ENCODE peak calls at places on chromosomes 2 and 18, in six cellular contexts. One of them, this sample, is unnamed.

GRCh38 chr2:30348825-30349224 is 98.2 kb upstream of the LCLAT1 start:
- DNase-seq in neuronal stem cell: no peak
- DNase-seq in IMR-90: no peak
- DNase-seq in H9: no peak
- DNase-seq in trophoblast cell: no peak
- DNase-seq in mesenchymal stem cell: no peak
- DNase-seq in this sample: no peak

GRCh38 chr18:61535401-61535800 is 202.2 kb downstream of the CDH20 start:
- DNase-seq in neuronal stem cell: no peak
- DNase-seq in IMR-90: no peak
- DNase-seq in trophoblast cell: no peak
- DNase-seq in H9: no peak
- DNase-seq in mesenchymal stem cell: no peak
- DNase-seq in this sample: no peak

GRCh38 chr2:120564213-120565094 is 171.2 kb upstream of the GLI2 start:
- DNase-seq in neuronal stem cell: peak
- DNase-seq in IMR-90: no peak
- DNase-seq in mesenchymal stem cell: no peak
- DNase-seq in trophoblast cell: no peak
- DNase-seq in H9: peak
- DNase-seq in this sample: no peak

GRCh38 chr2:67108231-67108630 is 288.9 kb upstream of the ETAA1 start:
- DNase-seq in H9: no peak
- DNase-seq in IMR-90: no peak
- DNase-seq in mesenchymal stem cell: no peak
- DNase-seq in neuronal stem cell: no peak
- DNase-seq in trophoblast cell: no peak
- DNase-seq in this sample: no peak

GRCh38 chr2:9311488-9311887 is 104.9 kb downstream of the ASAP2 start:
- DNase-seq in IMR-90: peak
- DNase-seq in neuronal stem cell: no peak
- DNase-seq in trophoblast cell: no peak
- DNase-seq in H9: no peak
- DNase-seq in mesenchymal stem cell: peak
- DNase-seq in this sample: no peak

GRCh38 chr18:62825382-62825781 is 110.0 kb downstream of the PHLPP1 start:
- DNase-seq in trophoblast cell: no peak
- DNase-seq in IMR-90: no peak
- DNase-seq in neuronal stem cell: no peak
- DNase-seq in mesenchymal stem cell: no peak
- DNase-seq in H9: no peak
- DNase-seq in this sample: no peak

GRCh38 chr2:8088810-8089209 is 593.0 kb upstream of the ID2 start:
- DNase-seq in IMR-90: no peak
- DNase-seq in H9: no peak
- DNase-seq in neuronal stem cell: no peak
- DNase-seq in mesenchymal stem cell: no peak
- DNase-seq in trophoblast cell: no peak
- DNase-seq in this sample: no peak

GRCh38 chr2:14137643-14138042 is 494.9 kb upstream of the LRATD1 start:
- DNase-seq in H9: peak
- DNase-seq in neuronal stem cell: no peak
- DNase-seq in trophoblast cell: no peak
- DNase-seq in mesenchymal stem cell: no peak
- DNase-seq in IMR-90: no peak
- DNase-seq in this sample: peak

GRCh38 chr2:70921839-70922590 is 13.7 kb upstream of the ATP6V1B1 start:
- DNase-seq in mesenchymal stem cell: peak
- DNase-seq in IMR-90: peak
- DNase-seq in neuronal stem cell: no peak
- DNase-seq in trophoblast cell: no peak
- DNase-seq in H9: peak
- DNase-seq in this sample: no peak

GRCh38 chr2:160033732-160034392 is 28.6 kb downstream of the PLA2R1 start:
- DNase-seq in mesenchymal stem cell: peak
- DNase-seq in trophoblast cell: no peak
- DNase-seq in neuronal stem cell: no peak
- DNase-seq in IMR-90: peak
- DNase-seq in H9: no peak
- DNase-seq in this sample: no peak

GRCh38 chr2:60309941-60310680 is 243.3 kb downstream of the BCL11A start:
- DNase-seq in IMR-90: no peak
- DNase-seq in H9: no peak
- DNase-seq in trophoblast cell: no peak
- DNase-seq in mesenchymal stem cell: no peak
- DNase-seq in neuronal stem cell: no peak
- DNase-seq in this sample: no peak

GRCh38 chr2:7555260-7555659 is 638.0 kb downstream of the RNF144A start:
- DNase-seq in IMR-90: no peak
- DNase-seq in mesenchymal stem cell: no peak
- DNase-seq in trophoblast cell: no peak
- DNase-seq in H9: no peak
- DNase-seq in neuronal stem cell: no peak
- DNase-seq in this sample: no peak

GRCh38 chr2:179614121-179614520 is 247.3 kb downstream of the ZNF385B start:
- DNase-seq in neuronal stem cell: no peak
- DNase-seq in IMR-90: peak
- DNase-seq in mesenchymal stem cell: no peak
- DNase-seq in H9: no peak
- DNase-seq in trophoblast cell: no peak
- DNase-seq in this sample: no peak

GRCh38 chr2:109089602-109090300 is 39.3 kb upstream of the SH3RF3 start:
- DNase-seq in IMR-90: peak
- DNase-seq in trophoblast cell: no peak
- DNase-seq in H9: no peak
- DNase-seq in mesenchymal stem cell: no peak
- DNase-seq in neuronal stem cell: no peak
- DNase-seq in this sample: no peak

GRCh38 chr2:109085912-109086742 is 42.9 kb upstream of the SH3RF3 start:
- DNase-seq in IMR-90: no peak
- DNase-seq in mesenchymal stem cell: no peak
- DNase-seq in H9: no peak
- DNase-seq in trophoblast cell: no peak
- DNase-seq in neuronal stem cell: no peak
- DNase-seq in this sample: no peak

GRCh38 chr2:109084341-109084740 is 44.7 kb upstream of the SH3RF3 start:
- DNase-seq in IMR-90: no peak
- DNase-seq in H9: no peak
- DNase-seq in trophoblast cell: no peak
- DNase-seq in mesenchymal stem cell: no peak
- DNase-seq in neuronal stem cell: no peak
- DNase-seq in this sample: peak

GRCh38 chr2:109086743-109087020 is 42.3 kb upstream of the SH3RF3 start:
- DNase-seq in neuronal stem cell: no peak
- DNase-seq in trophoblast cell: no peak
- DNase-seq in mesenchymal stem cell: no peak
- DNase-seq in H9: no peak
- DNase-seq in IMR-90: no peak
- DNase-seq in this sample: no peak

GRCh38 chr2:109087055-109087663 is 41.8 kb upstream of the SH3RF3 start:
- DNase-seq in mesenchymal stem cell: no peak
- DNase-seq in trophoblast cell: no peak
- DNase-seq in IMR-90: no peak
- DNase-seq in H9: no peak
- DNase-seq in neuronal stem cell: no peak
- DNase-seq in this sample: no peak
- H3K14ac ChIP-seq in mesenchymal stem cell: no peak
- H3K14ac ChIP-seq in trophoblast cell: no peak
- H3K14ac ChIP-seq in IMR-90: no peak
- H3K14ac ChIP-seq in H9: no peak
- H3K14ac ChIP-seq in neuronal stem cell: no peak
- H3K14ac ChIP-seq in this sample: no peak

GRCh38 chr18:955379-956066 is 50.9 kb downstream of the ADCYAP1 start:
- DNase-seq in H9: no peak
- DNase-seq in neuronal stem cell: no peak
- DNase-seq in IMR-90: no peak
- DNase-seq in trophoblast cell: no peak
- DNase-seq in mesenchymal stem cell: no peak
- DNase-seq in this sample: no peak
- H3K14ac ChIP-seq in H9: no peak
- H3K14ac ChIP-seq in neuronal stem cell: no peak
- H3K14ac ChIP-seq in IMR-90: no peak
- H3K14ac ChIP-seq in trophoblast cell: no peak
- H3K14ac ChIP-seq in mesenchymal stem cell: no peak
- H3K14ac ChIP-seq in this sample: no peak

GRCh38 chr2:208945719-208946280 is 478.0 kb upstream of the MAP2 start:
- DNase-seq in neuronal stem cell: no peak
- DNase-seq in trophoblast cell: no peak
- DNase-seq in mesenchymal stem cell: no peak
- DNase-seq in H9: no peak
- DNase-seq in IMR-90: no peak
- DNase-seq in this sample: no peak

GRCh38 chr2:208937521-208937920 is 486.3 kb upstream of the MAP2 start:
- DNase-seq in neuronal stem cell: no peak
- DNase-seq in H9: no peak
- DNase-seq in mesenchymal stem cell: no peak
- DNase-seq in trophoblast cell: no peak
- DNase-seq in IMR-90: no peak
- DNase-seq in this sample: no peak

GRCh38 chr2:208935531-208935930 is 488.3 kb upstream of the MAP2 start:
- DNase-seq in IMR-90: no peak
- DNase-seq in trophoblast cell: no peak
- DNase-seq in H9: no peak
- DNase-seq in neuronal stem cell: no peak
- DNase-seq in mesenchymal stem cell: no peak
- DNase-seq in this sample: no peak

DNA sequence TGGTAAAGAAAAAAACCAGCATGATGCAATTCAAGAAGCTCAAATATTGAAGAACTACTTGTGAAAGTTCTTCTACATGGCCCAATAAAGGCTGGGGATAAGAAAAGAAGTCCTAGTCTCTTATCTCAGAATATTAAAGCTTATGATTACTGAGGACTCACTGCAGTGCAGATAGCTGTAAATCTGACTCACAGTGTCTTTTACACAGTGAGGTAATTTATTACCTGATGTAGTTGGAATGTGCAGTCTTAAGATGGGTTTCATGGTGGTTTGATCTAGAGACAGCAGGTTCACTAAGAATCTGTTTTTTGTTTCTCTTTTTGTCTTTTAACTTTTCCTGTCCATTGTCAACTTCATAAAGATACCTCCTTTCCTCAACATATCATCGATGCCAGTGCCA is 484.0 kb upstream of the MAP2 start:
- DNase-seq in H9: no peak
- DNase-seq in trophoblast cell: no peak
- DNase-seq in neuronal stem cell: no peak
- DNase-seq in mesenchymal stem cell: no peak
- DNase-seq in IMR-90: no peak
- DNase-seq in this sample: no peak
- H3K14ac ChIP-seq in H9: no peak
- H3K14ac ChIP-seq in trophoblast cell: no peak
- H3K14ac ChIP-seq in neuronal stem cell: no peak
- H3K14ac ChIP-seq in mesenchymal stem cell: no peak
- H3K14ac ChIP-seq in IMR-90: no peak
- H3K14ac ChIP-seq in this sample: no peak

GRCh38 chr2:240522406-240522805 is 35.4 kb downstream of the ANKMY1 start:
- DNase-seq in IMR-90: no peak
- DNase-seq in neuronal stem cell: no peak
- DNase-seq in mesenchymal stem cell: no peak
- DNase-seq in H9: no peak
- DNase-seq in trophoblast cell: no peak
- DNase-seq in this sample: peak
- H3K14ac ChIP-seq in IMR-90: no peak
- H3K14ac ChIP-seq in neuronal stem cell: no peak
- H3K14ac ChIP-seq in mesenchymal stem cell: no peak
- H3K14ac ChIP-seq in H9: no peak
- H3K14ac ChIP-seq in trophoblast cell: no peak
- H3K14ac ChIP-seq in this sample: no peak